ENCODE peak calls at places on chromosome 22, in four cellular contexts. One of them, this sample, is unnamed. For H3K36me3, the result is how much of the 10 kb centered on the place peaks cover.

GRCh38 chr22:47129902-47130301 is 367.5 kb downstream of the TBC1D22A start:
- DNase-seq in psoas muscle: no peak
- DNase-seq in adrenal gland: no peak
- DNase-seq in OCI-LY7: no peak
- DNase-seq in this sample: no peak

GRCh38 chr22:22111267-22111751 is 128.7 kb upstream of the TOP3B start:
- DNase-seq in psoas muscle: no peak
- DNase-seq in OCI-LY7: peak
- DNase-seq in adrenal gland: no peak
- DNase-seq in this sample: peak

GRCh38 chr22:17910561-17911311 is 113.6 kb downstream of the MICAL3 start:
- DNase-seq in adrenal gland: peak
- DNase-seq in psoas muscle: peak
- DNase-seq in OCI-LY7: no peak
- DNase-seq in this sample: peak

GRCh38 chr22:36546932-36547331 is 18.0 kb upstream of the EIF3D start:
- DNase-seq in adrenal gland: no peak
- DNase-seq in OCI-LY7: no peak
- DNase-seq in psoas muscle: no peak
- DNase-seq in this sample: no peak

GRCh38 chr22:20159088-20159487 is 8.2 kb upstream of the CCDC188 start:
- DNase-seq in adrenal gland: no peak
- DNase-seq in psoas muscle: no peak
- DNase-seq in OCI-LY7: no peak
- DNase-seq in this sample: peak

GRCh38 chr22:20182378-20182777 is 31.5 kb upstream of the CCDC188 start:
- DNase-seq in psoas muscle: no peak
- DNase-seq in OCI-LY7: no peak
- DNase-seq in adrenal gland: no peak
- DNase-seq in this sample: no peak

GRCh38 chr22:38861927-38862326 is 10.1 kb downstream of the CBX6 start:
- DNase-seq in OCI-LY7: no peak
- DNase-seq in psoas muscle: peak
- DNase-seq in adrenal gland: no peak
- DNase-seq in this sample: no peak

GRCh38 chr22:20960609-20961008 is 6.4 kb upstream of the AIFM3 start:
- DNase-seq in psoas muscle: peak
- DNase-seq in adrenal gland: no peak
- DNase-seq in OCI-LY7: no peak
- DNase-seq in this sample: no peak

GRCh38 chr22:46083383-46084350 is 66.7 kb upstream of the PPARA start:
- DNase-seq in OCI-LY7: no peak
- DNase-seq in adrenal gland: peak
- DNase-seq in psoas muscle: peak
- DNase-seq in this sample: no peak

GRCh38 chr22:19965771-19966709 is 24.4 kb upstream of the TXNRD2 start:
- DNase-seq in OCI-LY7: peak
- DNase-seq in adrenal gland: no peak
- DNase-seq in psoas muscle: no peak
- DNase-seq in this sample: no peak

GRCh38 chr22:21000215-21000986 is 1.5 kb downstream of the THAP7 start:
- DNase-seq in psoas muscle: no peak
- DNase-seq in adrenal gland: no peak
- DNase-seq in OCI-LY7: no peak
- DNase-seq in this sample: no peak

GRCh38 chr22:46275455-46276129 is 7.8 kb downstream of the TTC38 start:
- DNase-seq in OCI-LY7: peak
- DNase-seq in adrenal gland: no peak
- DNase-seq in psoas muscle: peak
- DNase-seq in this sample: no peak

GRCh38 chr22:37186228-37186996 is 1.6 kb downstream of the C1QTNF6 start:
- DNase-seq in adrenal gland: no peak
- DNase-seq in OCI-LY7: peak
- DNase-seq in psoas muscle: peak
- DNase-seq in this sample: peak

GRCh38 chr22:17057959-17058814 is 26.6 kb upstream of the IL17RA start:
- DNase-seq in OCI-LY7: peak
- DNase-seq in adrenal gland: peak
- DNase-seq in psoas muscle: peak
- DNase-seq in this sample: peak

GRCh38 chr22:46110215-46110614 is 40.1 kb upstream of the PPARA start:
- DNase-seq in psoas muscle: peak
- DNase-seq in adrenal gland: peak
- DNase-seq in OCI-LY7: no peak
- DNase-seq in this sample: no peak

GRCh38 chr22:43429426-43429825 is 17.6 kb downstream of the MPPED1 start:
- DNase-seq in psoas muscle: no peak
- DNase-seq in OCI-LY7: no peak
- DNase-seq in adrenal gland: no peak
- DNase-seq in this sample: no peak

GRCh38 chr22:35437038-35437437 is 37.1 kb downstream of the MCM5 start:
- DNase-seq in psoas muscle: no peak
- DNase-seq in OCI-LY7: peak
- DNase-seq in adrenal gland: no peak
- DNase-seq in this sample: no peak

GRCh38 chr22:47836957-47837356 is 1074.5 kb downstream of the TBC1D22A start:
- DNase-seq in adrenal gland: no peak
- DNase-seq in psoas muscle: no peak
- DNase-seq in OCI-LY7: no peak
- DNase-seq in this sample: peak

GRCh38 chr22:38419121-38419863 is 35.7 kb downstream of the KCNJ4 start:
- DNase-seq in OCI-LY7: no peak
- DNase-seq in adrenal gland: no peak
- DNase-seq in psoas muscle: peak
- DNase-seq in this sample: no peak

GRCh38 chr22:39600491-39601179 is 30.1 kb downstream of the CACNA1I start:
- DNase-seq in psoas muscle: no peak
- DNase-seq in OCI-LY7: peak
- DNase-seq in adrenal gland: no peak
- DNase-seq in this sample: no peak

GRCh38 chr22:17866621-17867020 is 92.4 kb upstream of the BID start:
- DNase-seq in OCI-LY7: no peak
- DNase-seq in adrenal gland: no peak
- DNase-seq in psoas muscle: no peak
- DNase-seq in this sample: no peak

GRCh38 chr22:46672731-46673130 is 52.5 kb downstream of the GRAMD4 start:
- DNase-seq in psoas muscle: no peak
- DNase-seq in adrenal gland: no peak
- DNase-seq in OCI-LY7: peak
- DNase-seq in this sample: no peak

GRCh38 chr22:45671051-45671782 is 417 bp upstream of the ATXN10 start:
- DNase-seq in OCI-LY7: no peak
- DNase-seq in adrenal gland: peak
- DNase-seq in psoas muscle: peak
- DNase-seq in this sample: peak

GRCh38 chr22:31618057-31618456 is 44.0 kb downstream of the PISD start:
- DNase-seq in psoas muscle: no peak
- DNase-seq in adrenal gland: no peak
- DNase-seq in OCI-LY7: no peak
- DNase-seq in this sample: no peak

GRCh38 chr22:31620756-31621480 is 41.1 kb downstream of the PISD start:
- DNase-seq in OCI-LY7: no peak
- DNase-seq in adrenal gland: no peak
- DNase-seq in psoas muscle: no peak
- DNase-seq in this sample: no peak

GRCh38 chr22:31621507-31622160 is 40.4 kb downstream of the PISD start:
- DNase-seq in adrenal gland: no peak
- DNase-seq in OCI-LY7: no peak
- DNase-seq in psoas muscle: no peak
- DNase-seq in this sample: no peak

GRCh38 chr22:31618471-31619176 is 43.4 kb downstream of the PISD start:
- DNase-seq in adrenal gland: no peak
- DNase-seq in OCI-LY7: no peak
- DNase-seq in psoas muscle: no peak
- DNase-seq in this sample: no peak

GRCh38 chr22:31619611-31620300 is 42.3 kb downstream of the PISD start:
- DNase-seq in OCI-LY7: no peak
- DNase-seq in adrenal gland: no peak
- DNase-seq in psoas muscle: no peak
- DNase-seq in this sample: no peak
- H3K27ac ChIP-seq in OCI-LY7: no peak
- H3K27ac ChIP-seq in adrenal gland: peak
- H3K27ac ChIP-seq in psoas muscle: no peak
- H3K27ac ChIP-seq in this sample: no peak

GRCh38 chr22:30021881-30022619 is 58.2 kb upstream of the HORMAD2 start:
- DNase-seq in OCI-LY7: no peak
- DNase-seq in adrenal gland: no peak
- DNase-seq in psoas muscle: no peak
- DNase-seq in this sample: peak

GRCh38 chr22:30023099-30023498 is 57.2 kb upstream of the HORMAD2 start:
- DNase-seq in OCI-LY7: no peak
- DNase-seq in psoas muscle: no peak
- DNase-seq in adrenal gland: no peak
- DNase-seq in this sample: no peak

GRCh38 chr22:30024231-30024630 is 56.0 kb upstream of the HORMAD2 start:
- DNase-seq in psoas muscle: no peak
- DNase-seq in OCI-LY7: no peak
- DNase-seq in adrenal gland: no peak
- DNase-seq in this sample: no peak

GRCh38 chr22:30020511-30020910 is 59.8 kb upstream of the HORMAD2 start:
- DNase-seq in adrenal gland: no peak
- DNase-seq in psoas muscle: no peak
- DNase-seq in OCI-LY7: no peak
- DNase-seq in this sample: no peak

DNA sequence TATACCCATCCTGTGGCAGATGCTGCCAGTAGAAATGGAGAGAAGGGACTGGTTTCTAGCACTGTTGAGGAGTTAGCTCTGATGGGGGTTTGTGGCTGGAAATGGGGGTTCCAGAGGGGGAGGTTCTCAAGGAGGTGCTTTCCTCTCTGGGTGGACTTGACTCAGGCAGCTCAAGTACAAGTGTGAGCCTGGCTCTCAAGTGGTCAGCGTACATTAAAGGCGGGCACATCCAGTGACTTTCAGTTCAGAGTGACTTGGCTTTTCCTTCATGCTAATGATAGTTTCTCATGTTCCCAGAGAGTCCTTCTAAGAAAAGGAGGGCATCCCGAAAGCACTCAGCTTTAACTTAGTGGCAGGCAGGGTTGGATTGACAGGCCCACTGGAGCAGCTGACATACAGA is 58.9 kb upstream of the HORMAD2 start:
- DNase-seq in OCI-LY7: no peak
- DNase-seq in adrenal gland: no peak
- DNase-seq in psoas muscle: no peak
- DNase-seq in this sample: no peak
- H3K36me3 ChIP-seq in OCI-LY7: under half
- H3K36me3 ChIP-seq in adrenal gland: under half
- H3K36me3 ChIP-seq in psoas muscle: half or more
- H3K36me3 ChIP-seq in this sample: under half

GRCh38 chr22:23898006-23898974 is 4.1 kb downstream of the MIF start:
- DNase-seq in psoas muscle: no peak
- DNase-seq in OCI-LY7: no peak
- DNase-seq in adrenal gland: peak
- DNase-seq in this sample: no peak
- TF ChIP-seq CTCF in psoas muscle: no peak
- TF ChIP-seq CTCF in OCI-LY7: no peak
- TF ChIP-seq CTCF in adrenal gland: no peak
- TF ChIP-seq CTCF in this sample: no peak

GRCh38 chr22:26549902-26550497 is 37.7 kb upstream of the TFIP11 start:
- DNase-seq in psoas muscle: no peak
- DNase-seq in OCI-LY7: no peak
- DNase-seq in adrenal gland: no peak
- DNase-seq in this sample: no peak
- H3K27ac ChIP-seq in psoas muscle: peak
- H3K27ac ChIP-seq in OCI-LY7: no peak
- H3K27ac ChIP-seq in adrenal gland: peak
- H3K27ac ChIP-seq in this sample: no peak

GRCh38 chr22:28730146-28730545 is 11.5 kb downstream of the CHEK2 start:
- DNase-seq in OCI-LY7: no peak
- DNase-seq in adrenal gland: no peak
- DNase-seq in psoas muscle: no peak
- DNase-seq in this sample: no peak

GRCh38 chr22:28728621-28729313 is 12.9 kb downstream of the CHEK2 start:
- DNase-seq in psoas muscle: no peak
- DNase-seq in adrenal gland: no peak
- DNase-seq in OCI-LY7: no peak
- DNase-seq in this sample: no peak

DNA sequence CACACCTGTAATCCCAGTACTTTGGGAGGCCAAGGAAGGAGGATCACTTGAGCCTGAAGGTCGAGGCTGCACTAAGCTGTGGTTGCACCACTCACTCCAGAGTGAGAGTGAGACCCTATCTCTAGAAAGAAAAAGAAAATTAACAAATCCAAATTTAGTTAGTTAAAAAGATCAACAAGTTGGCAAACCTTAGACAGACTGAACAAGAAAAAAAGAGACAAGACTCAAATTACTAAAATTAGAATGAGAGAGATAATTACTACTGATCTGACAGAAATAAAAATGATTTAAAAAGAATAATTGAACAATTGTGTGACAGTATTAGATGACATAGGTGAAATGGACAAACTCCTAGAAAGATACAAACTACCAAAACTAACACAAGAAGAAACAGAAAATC is 13.6 kb downstream of the CHEK2 start:
- DNase-seq in adrenal gland: no peak
- DNase-seq in OCI-LY7: no peak
- DNase-seq in psoas muscle: no peak
- DNase-seq in this sample: no peak
- H3K36me3 ChIP-seq in adrenal gland: under half
- H3K36me3 ChIP-seq in OCI-LY7: half or more
- H3K36me3 ChIP-seq in psoas muscle: under half
- H3K36me3 ChIP-seq in this sample: under half

GRCh38 chr22:41619979-41620645 is 731 bp downstream of the DESI1 start:
- DNase-seq in adrenal gland: peak
- DNase-seq in OCI-LY7: peak
- DNase-seq in psoas muscle: peak
- DNase-seq in this sample: no peak
- TF ChIP-seq CTCF in adrenal gland: no peak
- TF ChIP-seq CTCF in OCI-LY7: peak
- TF ChIP-seq CTCF in psoas muscle: no peak
- TF ChIP-seq CTCF in this sample: peak

DNA sequence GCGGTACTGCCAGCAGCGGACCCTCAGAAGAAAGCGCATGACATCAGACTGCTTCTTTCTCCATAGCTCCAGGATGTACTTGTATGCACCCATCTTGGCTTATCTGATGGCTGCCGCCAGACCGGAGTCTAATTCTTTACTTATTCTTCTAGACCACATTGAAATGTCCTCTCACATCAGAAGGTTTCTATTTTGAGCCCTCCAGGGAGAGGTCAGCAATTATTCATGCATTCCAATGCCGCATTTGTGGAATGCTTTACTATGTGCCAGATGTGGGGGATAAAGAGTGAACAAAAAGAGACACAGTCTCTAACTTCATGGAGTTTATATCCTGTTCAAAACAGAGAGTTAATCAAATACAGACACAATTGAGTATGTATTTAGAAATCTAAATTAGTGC is 230.1 kb downstream of the MIAT start:
- DNase-seq in OCI-LY7: no peak
- DNase-seq in adrenal gland: no peak
- DNase-seq in psoas muscle: no peak
- DNase-seq in this sample: peak
- H3K27ac ChIP-seq in OCI-LY7: no peak
- H3K27ac ChIP-seq in adrenal gland: no peak
- H3K27ac ChIP-seq in psoas muscle: no peak
- H3K27ac ChIP-seq in this sample: peak